ENCODE peak calls at places on chromosomes 3 and 15, in eight cellular contexts. One of them, this sample, is unnamed.

GRCh38 chr3:103968751-103969150 is 1398.0 kb upstream of the ALCAM start:
- DNase-seq in GM12878: no peak
- DNase-seq in GM12891: no peak
- DNase-seq in upper lobe of left lung: no peak
- DNase-seq in HCT116: no peak
- DNase-seq in suprapubic skin: no peak
- DNase-seq in GM23338: peak; percentile 14
- DNase-seq in stomach: no peak
- DNase-seq in this sample: no peak

GRCh38 chr3:52310861-52311566 is 5.1 kb upstream of the DNAH1 start:
- DNase-seq in suprapubic skin: no peak
- DNase-seq in HCT116: no peak
- DNase-seq in stomach: no peak
- DNase-seq in GM23338: no peak
- DNase-seq in upper lobe of left lung: no peak
- DNase-seq in GM12878: peak; percentile 47
- DNase-seq in GM12891: peak; percentile 64
- DNase-seq in this sample: no peak

GRCh38 chr3:88418219-88418618 is 268.5 kb downstream of the C3orf38 start:
- DNase-seq in GM12878: no peak
- DNase-seq in HCT116: no peak
- DNase-seq in GM23338: no peak
- DNase-seq in suprapubic skin: no peak
- DNase-seq in upper lobe of left lung: peak; percentile 0
- DNase-seq in stomach: no peak
- DNase-seq in GM12891: no peak
- DNase-seq in this sample: no peak

GRCh38 chr15:35136552-35136951 is 51.5 kb upstream of the NANOGP8 start:
- DNase-seq in upper lobe of left lung: no peak
- DNase-seq in GM12878: peak; percentile 94
- DNase-seq in GM23338: no peak
- DNase-seq in suprapubic skin: no peak
- DNase-seq in HCT116: no peak
- DNase-seq in stomach: no peak
- DNase-seq in GM12891: peak; percentile 6
- DNase-seq in this sample: no peak

GRCh38 chr3:175274474-175275218 is 415.5 kb downstream of the NAALADL2 start:
- DNase-seq in GM12878: no peak
- DNase-seq in HCT116: no peak
- DNase-seq in suprapubic skin: no peak
- DNase-seq in GM12891: no peak
- DNase-seq in upper lobe of left lung: no peak
- DNase-seq in GM23338: no peak
- DNase-seq in stomach: no peak
- DNase-seq in this sample: no peak

GRCh38 chr3:76824658-76825310 is 215.1 kb upstream of the ROBO2 start:
- DNase-seq in GM12878: no peak
- DNase-seq in upper lobe of left lung: no peak
- DNase-seq in GM23338: peak; percentile 8
- DNase-seq in suprapubic skin: no peak
- DNase-seq in GM12891: no peak
- DNase-seq in stomach: no peak
- DNase-seq in HCT116: no peak
- DNase-seq in this sample: no peak

GRCh38 chr15:68449389-68449788 is 17.4 kb upstream of the ITGA11 start:
- DNase-seq in GM12891: no peak
- DNase-seq in GM12878: no peak
- DNase-seq in upper lobe of left lung: no peak
- DNase-seq in suprapubic skin: no peak
- DNase-seq in HCT116: no peak
- DNase-seq in GM23338: peak; percentile 11
- DNase-seq in stomach: no peak
- DNase-seq in this sample: no peak

GRCh38 chr3:139601191-139601961 is 61.8 kb upstream of the RBP1 start:
- DNase-seq in suprapubic skin: no peak
- DNase-seq in GM23338: no peak
- DNase-seq in GM12878: no peak
- DNase-seq in stomach: no peak
- DNase-seq in HCT116: no peak
- DNase-seq in upper lobe of left lung: no peak
- DNase-seq in GM12891: no peak
- DNase-seq in this sample: no peak

GRCh38 chr15:94235681-94236080 is 4.3 kb downstream of the MCTP2 start:
- DNase-seq in stomach: no peak
- DNase-seq in GM12878: no peak
- DNase-seq in GM23338: no peak
- DNase-seq in HCT116: no peak
- DNase-seq in GM12891: no peak
- DNase-seq in suprapubic skin: no peak
- DNase-seq in upper lobe of left lung: no peak
- DNase-seq in this sample: no peak

GRCh38 chr15:28885630-28886430 is at the start of gene APBA2:
- DNase-seq in GM23338: peak; percentile 77
- DNase-seq in upper lobe of left lung: peak; percentile 88
- DNase-seq in GM12891: no peak
- DNase-seq in suprapubic skin: no peak
- DNase-seq in HCT116: no peak
- DNase-seq in stomach: no peak
- DNase-seq in GM12878: no peak
- DNase-seq in this sample: no peak

GRCh38 chr3:27696906-27697305 is 25.2 kb downstream of the EOMES start:
- DNase-seq in GM12878: no peak
- DNase-seq in upper lobe of left lung: no peak
- DNase-seq in HCT116: no peak
- DNase-seq in GM23338: no peak
- DNase-seq in GM12891: no peak
- DNase-seq in stomach: no peak
- DNase-seq in suprapubic skin: no peak
- DNase-seq in this sample: no peak

GRCh38 chr3:188128905-188129304 is 25.1 kb upstream of the LPP start:
- DNase-seq in suprapubic skin: no peak
- DNase-seq in GM12891: no peak
- DNase-seq in GM23338: no peak
- DNase-seq in upper lobe of left lung: no peak
- DNase-seq in stomach: no peak
- DNase-seq in HCT116: no peak
- DNase-seq in GM12878: no peak
- DNase-seq in this sample: no peak
- TF ChIP-seq POLR2AphosphoS5 in suprapubic skin: no peak
- TF ChIP-seq POLR2AphosphoS5 in GM12891: no peak
- TF ChIP-seq POLR2AphosphoS5 in GM23338: no peak
- TF ChIP-seq POLR2AphosphoS5 in upper lobe of left lung: no peak
- TF ChIP-seq POLR2AphosphoS5 in stomach: no peak
- TF ChIP-seq POLR2AphosphoS5 in HCT116: no peak
- TF ChIP-seq POLR2AphosphoS5 in GM12878: no peak
- TF ChIP-seq POLR2AphosphoS5 in this sample: no peak

DNA sequence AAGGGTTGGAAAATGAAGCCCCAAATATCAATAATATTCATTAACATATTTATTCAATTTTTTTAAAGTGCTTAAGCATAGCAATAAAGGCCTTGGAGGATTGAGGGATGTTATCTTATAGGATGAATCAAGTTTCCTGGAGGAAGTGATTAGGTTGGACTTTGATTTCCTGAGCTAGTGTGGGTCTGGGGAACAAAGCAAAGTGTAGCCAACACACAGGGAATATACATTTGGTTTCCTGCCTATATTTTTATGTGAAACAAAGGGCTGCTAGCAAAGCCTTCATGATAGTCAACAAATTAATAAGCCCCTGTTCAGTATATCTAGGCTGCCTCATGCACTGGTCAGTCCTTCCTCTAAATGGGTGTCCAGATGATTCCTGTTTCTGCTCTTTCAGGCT is 261.1 kb upstream of the IL12A start:
- DNase-seq in stomach: no peak
- DNase-seq in HCT116: no peak
- DNase-seq in suprapubic skin: no peak
- DNase-seq in GM12891: no peak
- DNase-seq in GM23338: no peak
- DNase-seq in GM12878: no peak
- DNase-seq in upper lobe of left lung: no peak
- DNase-seq in this sample: no peak
- TF ChIP-seq POLR2AphosphoS5 in stomach: no peak
- TF ChIP-seq POLR2AphosphoS5 in HCT116: no peak
- TF ChIP-seq POLR2AphosphoS5 in suprapubic skin: no peak
- TF ChIP-seq POLR2AphosphoS5 in GM12891: no peak
- TF ChIP-seq POLR2AphosphoS5 in GM23338: no peak
- TF ChIP-seq POLR2AphosphoS5 in GM12878: no peak
- TF ChIP-seq POLR2AphosphoS5 in upper lobe of left lung: no peak
- TF ChIP-seq POLR2AphosphoS5 in this sample: no peak

GRCh38 chr3:100981546-100981945 is 11.7 kb downstream of the ABI3BP start:
- DNase-seq in suprapubic skin: no peak
- DNase-seq in GM23338: no peak
- DNase-seq in upper lobe of left lung: no peak
- DNase-seq in stomach: no peak
- DNase-seq in GM12878: no peak
- DNase-seq in GM12891: no peak
- DNase-seq in HCT116: no peak
- DNase-seq in this sample: no peak

GRCh38 chr3:100982710-100983109 is 10.5 kb downstream of the ABI3BP start:
- DNase-seq in stomach: no peak
- DNase-seq in GM23338: peak; percentile 8
- DNase-seq in GM12891: no peak
- DNase-seq in upper lobe of left lung: no peak
- DNase-seq in HCT116: no peak
- DNase-seq in GM12878: no peak
- DNase-seq in suprapubic skin: peak; percentile 79
- DNase-seq in this sample: peak; percentile 24

GRCh38 chr3:100975714-100976113 is 17.5 kb downstream of the ABI3BP start:
- DNase-seq in suprapubic skin: no peak
- DNase-seq in GM23338: no peak
- DNase-seq in stomach: no peak
- DNase-seq in upper lobe of left lung: no peak
- DNase-seq in GM12891: no peak
- DNase-seq in GM12878: no peak
- DNase-seq in HCT116: no peak
- DNase-seq in this sample: no peak

GRCh38 chr3:100973594-100973993 is 19.6 kb downstream of the ABI3BP start:
- DNase-seq in suprapubic skin: no peak
- DNase-seq in stomach: no peak
- DNase-seq in upper lobe of left lung: no peak
- DNase-seq in GM12891: no peak
- DNase-seq in GM23338: no peak
- DNase-seq in HCT116: no peak
- DNase-seq in GM12878: no peak
- DNase-seq in this sample: no peak

DNA sequence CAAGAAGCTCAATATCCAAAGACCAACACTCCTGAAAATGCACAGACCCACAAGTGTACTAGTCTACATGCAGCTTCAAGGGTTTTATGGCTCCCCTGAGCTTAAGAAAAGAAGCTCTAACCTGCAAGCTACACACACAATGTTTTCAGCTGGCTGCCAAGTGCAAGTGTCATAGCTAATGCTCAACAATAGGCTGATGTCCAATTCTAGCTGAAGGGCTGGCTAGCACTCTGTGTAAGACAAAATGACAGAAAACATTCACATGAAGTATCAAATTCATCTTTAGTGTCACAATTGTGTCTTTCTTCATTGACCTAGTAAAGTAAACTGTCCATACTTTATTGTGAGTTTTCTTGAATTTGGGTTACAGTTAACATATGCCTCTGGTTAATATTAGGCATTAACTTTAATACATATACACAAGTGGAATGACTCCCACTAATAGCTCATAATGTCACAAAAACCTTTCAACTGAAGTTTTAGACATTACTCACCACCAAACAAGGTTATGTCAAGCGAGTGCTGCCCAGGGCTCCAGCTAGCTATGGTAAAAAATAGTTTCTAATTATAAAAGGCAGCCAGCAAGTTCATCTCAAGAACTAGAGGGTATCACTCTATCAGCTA is 15.1 kb downstream of the ABI3BP start:
- DNase-seq in upper lobe of left lung: no peak
- DNase-seq in stomach: no peak
- DNase-seq in GM12891: no peak
- DNase-seq in GM23338: no peak
- DNase-seq in HCT116: no peak
- DNase-seq in GM12878: no peak
- DNase-seq in suprapubic skin: no peak
- DNase-seq in this sample: no peak
- TF ChIP-seq POLR2AphosphoS5 in upper lobe of left lung: no peak
- TF ChIP-seq POLR2AphosphoS5 in stomach: no peak
- TF ChIP-seq POLR2AphosphoS5 in GM12891: no peak
- TF ChIP-seq POLR2AphosphoS5 in GM23338: no peak
- TF ChIP-seq POLR2AphosphoS5 in HCT116: no peak
- TF ChIP-seq POLR2AphosphoS5 in GM12878: no peak
- TF ChIP-seq POLR2AphosphoS5 in suprapubic skin: no peak
- TF ChIP-seq POLR2AphosphoS5 in this sample: no peak

GRCh38 chr15:93012793-93013192 is 76.2 kb downstream of the RGMA start:
- DNase-seq in GM12878: no peak
- DNase-seq in HCT116: no peak
- DNase-seq in GM12891: no peak
- DNase-seq in stomach: no peak
- DNase-seq in suprapubic skin: no peak
- DNase-seq in upper lobe of left lung: no peak
- DNase-seq in GM23338: no peak
- DNase-seq in this sample: no peak
- TF ChIP-seq POLR2AphosphoS5 in GM12878: no peak
- TF ChIP-seq POLR2AphosphoS5 in HCT116: no peak
- TF ChIP-seq POLR2AphosphoS5 in GM12891: no peak
- TF ChIP-seq POLR2AphosphoS5 in stomach: no peak
- TF ChIP-seq POLR2AphosphoS5 in suprapubic skin: no peak
- TF ChIP-seq POLR2AphosphoS5 in upper lobe of left lung: no peak
- TF ChIP-seq POLR2AphosphoS5 in GM23338: no peak
- TF ChIP-seq POLR2AphosphoS5 in this sample: no peak

GRCh38 chr3:126961191-126961790 is 21.6 kb upstream of the PLXNA1 start:
- DNase-seq in GM23338: no peak
- DNase-seq in GM12891: peak; percentile 47
- DNase-seq in stomach: no peak
- DNase-seq in HCT116: no peak
- DNase-seq in GM12878: no peak
- DNase-seq in upper lobe of left lung: peak; percentile 32
- DNase-seq in suprapubic skin: peak; percentile 92
- DNase-seq in this sample: peak; percentile 52
- TF ChIP-seq POLR2AphosphoS5 in GM23338: no peak
- TF ChIP-seq POLR2AphosphoS5 in GM12891: no peak
- TF ChIP-seq POLR2AphosphoS5 in stomach: no peak
- TF ChIP-seq POLR2AphosphoS5 in HCT116: no peak
- TF ChIP-seq POLR2AphosphoS5 in GM12878: no peak
- TF ChIP-seq POLR2AphosphoS5 in upper lobe of left lung: no peak
- TF ChIP-seq POLR2AphosphoS5 in suprapubic skin: peak; percentile 6
- TF ChIP-seq POLR2AphosphoS5 in this sample: no peak